ENCODE peak calls at places on chromosomes 5 and 9, in nine cellular contexts. E, Q, W, H, Y, I, V, D and F are unnamed samples. For H3K4me1 and H3K27me3, the result is how much of the 10 kb centered on the place peaks cover.

GRCh38 chr5:595285-595684 is 16.9 kb upstream of the CEP72 start:
- DNase-seq in E (no peak), Q (no peak), W (no peak), H (no peak), Y (no peak), I (no peak), V (no peak), D (no peak), F (no peak)

GRCh38 chr9:23582836-23583235 is 243.2 kb downstream of the ELAVL2 start:
- DNase-seq in E (no peak), Q (no peak), W (no peak), H (no peak), Y (no peak), I (no peak), V (no peak), D (no peak), F (no peak)

GRCh38 chr9:72984990-72985389 is 32.1 kb upstream of the ALDH1A1 start:
- DNase-seq in E (no peak), Q (no peak), W (no peak), H (no peak), Y (no peak), I (no peak), V (no peak), D (no peak), F (no peak)

GRCh38 chr5:39240750-39241149 is 21.4 kb upstream of the FYB1 start:
- DNase-seq in E (no peak), Q (no peak), W (no peak), H (no peak), Y (no peak), I (no peak), V (no peak), D (no peak), F (no peak)

GRCh38 chr5:125043781-125044391 is 297.4 kb upstream of the ZNF608 start:
- DNase-seq in E (peak), Q (peak), W (peak), H (peak), Y (no peak), I (no peak), V (no peak), D (peak), F (peak)

GRCh38 chr5:175487514-175488222 is 9.3 kb downstream of the SFXN1 start:
- DNase-seq in E (no peak), Q (no peak), W (no peak), H (no peak), Y (no peak), I (no peak), V (no peak), D (no peak), F (no peak)

GRCh38 chr5:15977851-15978250 is 201.7 kb downstream of the MARCHF11 start:
- DNase-seq in E (no peak), Q (no peak), W (no peak), H (no peak), Y (no peak), I (no peak), V (no peak), D (no peak), F (no peak)

GRCh38 chr9:2722715-2723114 is 5.4 kb downstream of the KCNV2 start:
- DNase-seq in E (no peak), Q (no peak), W (no peak), H (peak), Y (no peak), I (no peak), V (no peak), D (no peak), F (no peak)

GRCh38 chr9:99358668-99359067 is 136.6 kb downstream of the SEC61B start:
- DNase-seq in E (no peak), Q (no peak), W (peak), H (no peak), Y (no peak), I (no peak), V (no peak), D (no peak), F (peak)

GRCh38 chr9:6354072-6354686 is 26.0 kb downstream of the TPD52L3 start:
- DNase-seq in E (no peak), Q (no peak), W (peak), H (peak), Y (peak), I (no peak), V (peak), D (peak), F (no peak)

GRCh38 chr9:89080193-89080592 is 88.9 kb downstream of the S1PR3 start:
- DNase-seq in E (no peak), Q (peak), W (peak), H (peak), Y (no peak), I (no peak), V (no peak), D (no peak), F (peak)

GRCh38 chr9:72464819-72465218 is 56.6 kb upstream of the TMC1 start:
- DNase-seq in E (no peak), Q (no peak), W (no peak), H (no peak), Y (no peak), I (no peak), V (no peak), D (no peak), F (no peak)

GRCh38 chr9:77887660-77888059 is 144.0 kb downstream of the GNAQ start:
- DNase-seq in E (no peak), Q (no peak), W (no peak), H (no peak), Y (no peak), I (no peak), V (no peak), D (no peak), F (no peak)

GRCh38 chr5:103587185-103587748 is 24.7 kb upstream of the NUDT12 start:
- DNase-seq in E (no peak), Q (no peak), W (no peak), H (peak), Y (no peak), I (no peak), V (no peak), D (peak), F (no peak)

GRCh38 chr5:143495124-143495523 is 91.6 kb upstream of the NR3C1 start:
- DNase-seq in E (no peak), Q (no peak), W (no peak), H (peak), Y (no peak), I (no peak), V (no peak), D (no peak), F (no peak)

GRCh38 chr5:96934291-96934694 is 1.6 kb upstream of the LNPEP start:
- DNase-seq in E (no peak), Q (no peak), W (no peak), H (no peak), Y (no peak), I (no peak), V (no peak), D (peak), F (no peak)

GRCh38 chr9:122941560-122942234 is 877 bp downstream of the RABGAP1 start:
- DNase-seq in E (no peak), Q (no peak), W (no peak), H (peak), Y (no peak), I (no peak), V (no peak), D (peak), F (no peak)

GRCh38 chr9:134366223-134367031 is 40.2 kb downstream of the RXRA start:
- DNase-seq in E (peak), Q (peak), W (peak), H (peak), Y (no peak), I (no peak), V (no peak), D (peak), F (peak)

GRCh38 chr9:134789168-134789567 is 91.4 kb upstream of the FCN2 start:
- DNase-seq in E (no peak), Q (no peak), W (peak), H (no peak), Y (no peak), I (no peak), V (no peak), D (no peak), F (no peak)

GRCh38 chr9:89929721-89930480 is 325.1 kb downstream of the GADD45G start:
- DNase-seq in E (no peak), Q (no peak), W (peak), H (peak), Y (no peak), I (no peak), V (no peak), D (no peak), F (no peak)

GRCh38 chr9:135780626-135781025 is 78.6 kb downstream of the KCNT1 start:
- DNase-seq in E (no peak), Q (no peak), W (no peak), H (no peak), Y (no peak), I (no peak), V (no peak), D (no peak), F (no peak)

GRCh38 chr5:151685749-151686672 is 704 bp downstream of the SPARC start:
- DNase-seq in E (no peak), Q (no peak), W (no peak), H (no peak), Y (no peak), I (no peak), V (no peak), D (no peak), F (no peak)

DNA sequence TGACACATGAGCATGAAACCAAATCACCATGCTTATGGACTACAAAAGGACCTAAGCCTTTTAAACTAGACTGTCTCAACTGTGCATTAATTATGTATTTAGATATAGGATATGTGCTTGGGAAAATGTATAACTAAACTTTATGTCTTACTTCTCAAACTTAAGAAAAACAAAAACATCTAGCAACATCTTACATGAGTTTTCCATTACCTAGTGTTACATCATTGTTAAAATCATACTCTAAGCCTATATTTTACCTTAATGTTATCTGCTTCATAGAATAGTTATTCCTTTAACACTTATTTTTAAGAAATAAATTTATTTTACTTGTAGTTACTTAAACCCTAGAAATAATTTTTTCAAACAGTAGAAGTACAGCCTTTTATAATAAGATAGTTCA is 24.0 kb downstream of the NME5 start:
- DNase-seq in E (no peak), Q (no peak), W (no peak), H (no peak), Y (no peak), I (no peak), V (no peak), D (no peak), F (no peak)
- H3K4me3 ChIP-seq in E (no peak), Q (no peak), W (no peak), H (no peak), Y (no peak), I (no peak), V (no peak), D (no peak), F (no peak)

DNA sequence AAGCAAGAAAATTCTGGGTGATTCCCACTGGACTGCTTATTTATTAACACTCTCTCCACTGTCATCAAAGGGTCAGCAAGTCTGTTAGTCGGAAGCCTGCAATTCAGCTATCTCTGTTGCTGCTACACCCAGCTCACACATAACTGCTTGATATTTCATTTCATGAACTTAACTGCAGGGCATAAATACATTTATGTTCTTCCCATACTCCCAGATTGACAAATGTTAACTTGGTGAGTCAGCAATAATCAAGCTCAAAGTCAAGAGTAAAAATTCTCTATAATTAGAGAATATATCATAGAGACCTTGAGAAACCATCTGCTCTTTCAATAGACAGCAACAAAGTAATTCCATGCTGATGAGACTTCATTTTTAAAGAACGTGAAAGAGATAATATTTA is 198.8 kb downstream of the ADAMTS12 start:
- DNase-seq in E (no peak), Q (no peak), W (no peak), H (no peak), Y (no peak), I (no peak), V (no peak), D (no peak), F (no peak)
- H3K4me1 ChIP-seq in E (under half), Q (under half), W (under half), H (under half), Y (under half), I (under half), V (under half), D (under half), F (under half)

GRCh38 chr5:77955577-77955976 is 179.4 kb upstream of the TBCA start:
- DNase-seq in E (no peak), Q (no peak), W (no peak), H (no peak), Y (no peak), I (no peak), V (no peak), D (no peak), F (no peak)
- H3K27me3 ChIP-seq in E (under half), Q (under half), W (under half), H (half or more), Y (under half), I (under half), V (under half), D (under half), F (under half)

GRCh38 chr9:85502815-85503643 is 238.7 kb downstream of the AGTPBP1 start:
- DNase-seq in E (no peak), Q (no peak), W (no peak), H (no peak), Y (no peak), I (no peak), V (no peak), D (no peak), F (no peak)
- H3K4me3 ChIP-seq in E (no peak), Q (no peak), W (no peak), H (no peak), Y (no peak), I (no peak), V (no peak), D (no peak), F (no peak)

GRCh38 chr5:3356016-3356415 is 239.6 kb upstream of the IRX1 start:
- DNase-seq in E (no peak), Q (no peak), W (no peak), H (no peak), Y (no peak), I (no peak), V (no peak), D (no peak), F (no peak)
- H3K4me1 ChIP-seq in E (under half), Q (under half), W (under half), H (under half), Y (under half), I (under half), V (under half), D (under half), F (under half)

GRCh38 chr9:37037744-37038640 is 3.9 kb upstream of the PAX5 start:
- DNase-seq in E (no peak), Q (no peak), W (no peak), H (peak), Y (no peak), I (no peak), V (no peak), D (peak), F (no peak)

GRCh38 chr9:37042421-37042820 is 8.4 kb upstream of the PAX5 start:
- DNase-seq in E (no peak), Q (no peak), W (no peak), H (no peak), Y (no peak), I (no peak), V (no peak), D (no peak), F (no peak)

GRCh38 chr9:37039065-37039464 is 5.0 kb upstream of the PAX5 start:
- DNase-seq in E (no peak), Q (no peak), W (no peak), H (no peak), Y (no peak), I (no peak), V (no peak), D (no peak), F (no peak)

GRCh38 chr9:37037137-37037743 is 3.2 kb upstream of the PAX5 start:
- DNase-seq in E (no peak), Q (no peak), W (no peak), H (no peak), Y (no peak), I (no peak), V (no peak), D (no peak), F (no peak)

DNA sequence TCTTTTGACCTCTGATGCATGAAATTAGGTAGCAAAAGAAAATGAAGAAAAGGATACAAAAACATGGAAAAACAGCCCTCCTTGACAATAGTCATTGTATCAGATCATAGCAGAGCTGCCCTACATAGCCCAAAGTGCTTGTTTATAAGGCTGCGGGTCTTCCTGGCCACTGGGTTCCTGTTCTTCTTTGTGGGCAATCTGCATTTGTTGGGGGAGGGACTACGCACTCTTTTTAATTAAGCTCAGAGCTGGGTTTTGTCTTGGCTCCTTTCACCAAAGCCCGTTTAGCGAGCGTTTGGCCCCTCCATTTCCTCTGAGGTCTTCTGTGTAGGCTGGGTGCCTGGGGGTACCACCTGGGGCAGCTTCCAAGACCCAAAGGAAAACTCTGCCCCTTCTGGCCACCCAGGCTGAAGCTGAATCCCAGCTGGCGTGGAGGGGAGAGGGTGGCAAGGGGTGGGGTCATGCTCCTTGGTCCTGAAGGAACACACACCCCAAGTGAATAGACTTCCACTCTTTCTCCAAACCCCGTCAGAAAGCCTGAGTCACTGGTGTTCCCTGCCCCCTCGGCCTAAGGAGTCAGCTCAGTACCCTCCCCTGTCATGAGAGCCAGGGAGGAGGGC is 6.5 kb upstream of the PAX5 start:
- DNase-seq in E (no peak), Q (no peak), W (no peak), H (no peak), Y (no peak), I (no peak), V (no peak), D (no peak), F (no peak)
- H3K27me3 ChIP-seq in E (under half), Q (under half), W (under half), H (half or more), Y (under half), I (under half), V (under half), D (half or more), F (under half)

GRCh38 chr9:113187935-113188595 is 33.0 kb downstream of the FKBP15 start:
- DNase-seq in E (peak), Q (no peak), W (peak), H (peak), Y (no peak), I (no peak), V (peak), D (peak), F (no peak)
- H3K4me3 ChIP-seq in E (no peak), Q (no peak), W (no peak), H (no peak), Y (no peak), I (no peak), V (no peak), D (no peak), F (no peak)

GRCh38 chr9:21833090-21833801 is 30.8 kb downstream of the MTAP start:
- DNase-seq in E (no peak), Q (no peak), W (no peak), H (no peak), Y (no peak), I (no peak), V (no peak), D (no peak), F (no peak)
- H3K4me1 ChIP-seq in E (under half), Q (under half), W (under half), H (under half), Y (under half), I (under half), V (under half), D (under half), F (under half)

DNA sequence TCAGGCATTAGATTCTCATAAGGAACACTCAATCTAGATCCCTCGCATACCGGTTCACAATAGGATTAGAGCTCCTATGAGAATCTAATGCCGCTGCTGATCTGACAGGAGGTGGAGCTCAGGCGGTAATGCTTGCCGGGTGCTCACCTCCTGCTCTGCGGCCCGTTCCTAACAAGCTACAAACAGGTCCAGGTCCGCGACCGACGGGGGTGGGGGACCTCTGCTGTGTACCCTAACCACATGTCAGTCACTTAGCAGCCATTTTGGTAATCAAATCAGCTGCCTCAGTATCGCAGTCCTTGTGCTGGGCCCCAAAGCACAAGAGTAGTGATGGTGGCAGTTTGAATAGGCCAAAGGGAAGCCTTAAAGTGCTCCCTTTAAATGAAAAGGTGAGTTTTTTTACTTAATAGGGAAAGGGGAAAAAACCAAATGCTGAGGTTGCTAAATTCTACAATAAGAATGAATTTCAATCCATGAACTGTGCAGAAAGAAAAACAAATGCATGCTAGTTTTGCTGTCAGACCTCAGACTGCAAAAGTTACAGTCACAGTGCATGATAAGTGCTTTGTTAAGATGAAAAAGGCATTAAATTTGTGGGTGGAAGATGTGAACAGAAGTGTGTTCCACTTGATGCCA is 67.0 kb upstream of the TNPO1 start:
- DNase-seq in E (no peak), Q (no peak), W (no peak), H (no peak), Y (no peak), I (no peak), V (no peak), D (no peak), F (peak)
- H3K27me3 ChIP-seq in E (under half), Q (under half), W (under half), H (under half), Y (under half), I (under half), V (under half), D (under half), F (under half)